ENCODE peak calls at places on chromosome 19, in five cellular contexts. O is breast epithelium, N is transverse colon, J is HL-60, K is spleen. H is an unnamed sample.

GRCh38 chr19:51480590-51480989 is 2.3 kb downstream of the CEACAM18 start:
- DNase-seq in N (no peak), K (no peak), J (no peak), O (no peak), H (no peak)

GRCh38 chr19:18896421-18896841 is 473 bp upstream of the CERS1 start:
- DNase-seq in J (peak), K (peak), O (no peak), N (no peak), H (no peak)

GRCh38 chr19:55643003-55643732 is at the start of gene ZNF581:
- DNase-seq in K (peak), J (peak), N (peak), O (peak), H (peak)

GRCh38 chr19:15576526-15577156 is 38.4 kb upstream of the CYP4F8 start:
- DNase-seq in K (no peak), N (no peak), O (no peak), J (no peak), H (no peak)

GRCh38 chr19:18800636-18801035 is 9.5 kb upstream of the COMP start:
- DNase-seq in J (no peak), K (no peak), N (no peak), O (no peak), H (no peak)

GRCh38 chr19:55210120-55210493 is 806 bp upstream of the PTPRH start:
- DNase-seq in N (no peak), J (no peak), O (no peak), K (no peak), H (no peak)

GRCh38 chr19:20078696-20079095 is 896 bp downstream of the ZNF90 start:
- DNase-seq in N (peak), K (peak), O (no peak), J (peak), H (no peak)

GRCh38 chr19:33906578-33907335 is 110.1 kb downstream of the KCTD15 start:
- DNase-seq in J (no peak), O (peak), N (no peak), K (no peak), H (no peak)

GRCh38 chr19:56282809-56283208 is 10.3 kb downstream of the EDDM13 start:
- DNase-seq in N (no peak), J (no peak), K (no peak), O (no peak), H (no peak)

GRCh38 chr19:47418595-47419036 is 711 bp downstream of the MEIS3 start:
- DNase-seq in N (no peak), K (no peak), O (no peak), J (no peak), H (no peak)

GRCh38 chr19:32201661-32202060 is 143.7 kb upstream of the ZNF507 start:
- DNase-seq in J (no peak), O (no peak), K (peak), N (no peak), H (no peak)

GRCh38 chr19:18590273-18591272 is 2.0 kb downstream of the REX1BD start:
- DNase-seq in K (no peak), J (no peak), O (no peak), N (peak), H (no peak)

GRCh38 chr19:38482496-38482895 is 49.0 kb downstream of the RYR1 start:
- DNase-seq in K (no peak), O (no peak), N (no peak), J (no peak), H (no peak)

GRCh38 chr19:30719189-30719990 is 347.2 kb downstream of the ZNF536 start:
- DNase-seq in J (no peak), O (no peak), N (peak), K (peak), H (peak)

GRCh38 chr19:55530996-55531395 is 5.9 kb downstream of the SBK2 start:
- DNase-seq in K (no peak), J (no peak), O (no peak), N (no peak), H (no peak)

GRCh38 chr19:45863840-45864628 is at the start of gene FOXA3:
- DNase-seq in O (no peak), J (no peak), K (peak), N (peak), H (peak)

GRCh38 chr19:31534786-31535185 is 185.6 kb upstream of the TSHZ3 start:
- DNase-seq in J (no peak), O (no peak), K (no peak), N (no peak), H (no peak)

GRCh38 chr19:44575116-44575700 is 38.2 kb upstream of the IGSF23 start:
- DNase-seq in K (no peak), N (no peak), O (no peak), J (no peak), H (no peak)

GRCh38 chr19:16200038-16200775 is 2.5 kb downstream of the AP1M1 start:
- DNase-seq in O (no peak), K (no peak), N (no peak), J (peak), H (no peak)

GRCh38 chr19:33580026-33580644 is 41.6 kb upstream of the CHST8 start:
- DNase-seq in N (no peak), K (peak), J (no peak), O (peak), H (no peak)

GRCh38 chr19:50551034-50551712 is 17.1 kb downstream of the LRRC4B start:
- DNase-seq in K (no peak), O (no peak), N (no peak), J (no peak), H (no peak)

GRCh38 chr19:28607066-28607583 is 605.8 kb downstream of the UQCRFS1 start:
- DNase-seq in O (no peak), J (no peak), K (no peak), N (no peak), H (no peak)

GRCh38 chr19:45340232-45340898 is at the start of gene KLC3:
- DNase-seq in K (peak), N (peak), O (no peak), J (no peak), H (no peak)

GRCh38 chr19:29854033-29854432 is 42.2 kb downstream of the CCNE1 start:
- DNase-seq in N (no peak), O (no peak), K (no peak), J (no peak), H (no peak)

GRCh38 chr19:48737360-48737998 is 2.9 kb downstream of the RASIP1 start:
- DNase-seq in O (no peak), J (no peak), K (no peak), N (no peak), H (no peak)
- TF ChIP-seq POLR2AphosphoS5 in O (no peak), J (no peak), K (no peak), N (no peak), H (no peak)

GRCh38 chr19:11242864-11243797 is 3.7 kb downstream of the ANGPTL8 start:
- DNase-seq in J (peak), K (peak), O (peak), N (peak), H (peak)
- TF ChIP-seq POLR2AphosphoS5 in J (no peak), K (peak), O (no peak), N (no peak), H (no peak)

DNA sequence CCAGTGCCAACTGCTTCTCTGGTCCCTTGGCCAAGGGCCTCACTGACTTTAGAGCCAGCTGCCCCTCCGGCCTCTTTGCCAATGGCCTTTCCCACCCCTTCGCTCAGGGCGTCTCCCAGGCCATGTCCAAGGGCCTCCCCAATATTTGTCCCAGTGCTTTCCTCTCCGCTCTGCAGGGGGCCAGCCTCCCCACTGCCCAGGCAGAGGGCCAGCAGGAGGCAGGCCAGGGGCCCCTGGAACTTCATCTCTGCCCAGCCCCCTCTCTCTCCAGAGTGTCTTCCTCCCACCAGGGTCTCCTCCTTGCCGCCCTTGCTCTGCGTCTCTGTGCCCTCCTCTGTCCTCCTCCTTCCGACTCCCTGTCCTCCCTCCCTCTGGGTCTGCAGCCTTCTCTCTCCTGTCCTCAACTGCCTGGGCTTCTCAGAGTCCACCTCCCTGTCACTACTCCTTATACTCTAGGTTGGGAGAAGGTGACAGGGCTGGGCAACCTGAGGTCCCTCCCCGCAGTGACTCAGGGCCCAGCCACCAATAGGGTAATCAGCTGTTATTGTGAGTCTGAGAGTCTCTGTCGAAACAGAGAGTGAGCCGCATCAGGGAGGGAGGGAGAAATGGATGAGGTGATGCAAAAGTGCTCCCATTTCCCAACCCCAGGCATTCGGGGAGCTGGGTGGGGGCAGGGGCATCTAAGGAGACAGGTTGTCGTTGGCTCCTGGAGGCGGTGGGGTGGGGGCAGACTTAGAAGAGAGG is at the start of gene DMKN:
- DNase-seq in O (no peak), K (no peak), N (no peak), J (no peak), H (no peak)
- TF ChIP-seq POLR2AphosphoS5 in O (no peak), K (no peak), N (no peak), J (no peak), H (no peak)

GRCh38 chr19:40809358-40810086 is 10.5 kb downstream of the EGLN2 start:
- DNase-seq in O (no peak), N (no peak), K (peak), J (no peak), H (no peak)

GRCh38 chr19:40808021-40808325 is 9.0 kb downstream of the EGLN2 start:
- DNase-seq in O (no peak), J (no peak), K (peak), N (no peak), H (no peak)

GRCh38 chr19:40807147-40808020 is 8.4 kb downstream of the EGLN2 start:
- DNase-seq in O (no peak), N (no peak), J (no peak), K (no peak), H (no peak)

GRCh38 chr19:40810160-40810559 is 11.2 kb downstream of the EGLN2 start:
- DNase-seq in O (no peak), K (peak), J (no peak), N (no peak), H (no peak)

DNA sequence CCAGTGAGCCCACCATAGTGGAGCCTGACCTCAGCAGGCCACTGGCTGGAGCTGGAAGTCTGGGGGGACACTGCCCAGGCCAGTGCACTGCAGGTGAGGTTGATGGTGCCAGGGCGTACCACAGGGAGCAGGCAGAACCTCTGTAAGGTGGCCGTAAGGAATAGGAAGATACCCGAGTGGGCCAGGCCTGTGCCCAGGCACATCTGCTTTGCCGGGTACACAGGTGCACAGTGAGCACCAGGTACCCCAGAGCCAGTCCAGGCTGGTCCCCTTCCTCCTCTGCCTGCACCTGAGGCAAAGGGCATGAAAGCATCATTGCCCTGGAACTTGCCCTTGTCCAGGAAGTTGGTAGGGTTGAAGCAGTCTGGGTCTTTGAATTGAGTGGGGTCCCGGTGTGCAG is 9.5 kb downstream of the EGLN2 start:
- DNase-seq in J (no peak), N (no peak), O (no peak), K (peak), H (no peak)
- TF ChIP-seq POLR2AphosphoS5 in J (no peak), N (no peak), O (no peak), K (peak), H (peak)

GRCh38 chr19:4578552-4579248 is 19.2 kb upstream of the SEMA6B start:
- DNase-seq in O (no peak), N (no peak), J (no peak), K (no peak), H (no peak)

GRCh38 chr19:4579389-4579788 is 19.9 kb upstream of the SEMA6B start:
- DNase-seq in J (no peak), K (no peak), O (no peak), N (no peak), H (no peak)

GRCh38 chr19:4581381-4582111 is 22.1 kb upstream of the SEMA6B start:
- DNase-seq in J (no peak), K (no peak), O (no peak), N (no peak), H (no peak)

GRCh38 chr19:4580961-4581380 is 21.5 kb upstream of the SEMA6B start:
- DNase-seq in O (no peak), N (no peak), K (no peak), J (no peak), H (no peak)

DNA sequence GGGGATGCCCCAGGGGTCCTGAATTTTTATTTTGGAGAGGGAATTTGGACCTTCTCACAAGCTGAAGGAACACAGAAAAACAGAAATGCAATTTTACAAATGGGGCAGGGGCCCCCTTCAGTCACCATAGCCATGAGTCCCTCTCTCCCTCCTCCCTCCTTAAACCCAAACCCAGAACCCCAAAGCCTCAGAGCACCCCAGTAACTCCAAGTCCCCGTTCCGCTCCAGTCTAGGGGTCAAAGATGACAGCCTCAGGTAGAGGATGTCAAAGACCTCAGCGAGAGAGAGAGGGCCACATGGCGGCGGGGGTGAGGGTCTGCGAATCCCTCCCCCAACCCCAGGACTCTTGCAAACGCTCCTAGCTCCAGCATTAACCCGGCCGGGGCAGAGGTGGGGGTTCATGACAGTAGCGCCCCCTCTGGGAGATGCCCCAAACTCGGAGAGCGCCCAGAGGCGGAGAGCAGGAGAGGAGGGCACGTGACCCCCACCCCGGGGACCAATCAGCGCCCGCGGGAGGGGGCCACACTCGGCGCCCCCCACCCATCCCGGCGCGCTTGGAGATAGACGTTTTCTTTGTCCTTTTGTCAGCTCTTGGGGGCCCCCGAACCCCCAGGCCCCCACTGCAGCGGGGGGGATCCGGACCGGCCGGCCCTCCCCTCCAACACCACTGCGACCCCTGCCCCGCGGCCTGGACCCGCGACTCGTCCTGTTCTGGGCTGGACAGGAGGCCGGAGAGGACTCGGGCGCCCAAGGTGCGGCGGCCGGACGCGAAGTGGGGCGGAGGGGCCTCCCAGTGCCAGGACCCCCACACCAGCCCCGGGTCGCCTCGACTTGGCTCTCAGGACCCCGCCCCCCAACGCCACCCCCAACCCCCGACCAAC is 20.8 kb upstream of the SEMA6B start:
- DNase-seq in K (no peak), N (no peak), J (no peak), O (no peak), H (no peak)
- TF ChIP-seq POLR2AphosphoS5 in K (no peak), N (no peak), J (no peak), O (no peak), H (no peak)

GRCh38 chr19:10430505-10431253 is 10.3 kb downstream of the PDE4A start:
- DNase-seq in K (peak), O (no peak), N (peak), J (no peak), H (no peak)

GRCh38 chr19:10432736-10433130 is 12.4 kb downstream of the PDE4A start:
- DNase-seq in K (no peak), O (no peak), J (no peak), N (no peak), H (no peak)

GRCh38 chr19:10433131-10433536 is 12.8 kb downstream of the PDE4A start:
- DNase-seq in J (no peak), K (no peak), N (no peak), O (no peak), H (no peak)

GRCh38 chr19:10431254-10431942 is 11.1 kb downstream of the PDE4A start:
- DNase-seq in O (no peak), J (no peak), K (no peak), N (peak), H (no peak)

GRCh38 chr19:10431943-10432735 is 11.8 kb downstream of the PDE4A start:
- DNase-seq in O (no peak), J (no peak), N (peak), K (peak), H (no peak)
- TF ChIP-seq POLR2AphosphoS5 in O (no peak), J (no peak), N (no peak), K (peak), H (no peak)

GRCh38 chr19:52673014-52673413 is 34.9 kb upstream of the ZNF83 start:
- DNase-seq in N (no peak), K (no peak), O (no peak), J (no peak), H (no peak)
- TF ChIP-seq POLR2AphosphoS5 in N (no peak), K (no peak), O (no peak), J (no peak), H (no peak)

GRCh38 chr19:3386447-3387234 is 20.3 kb downstream of the NFIC start:
- DNase-seq in J (no peak), N (no peak), K (no peak), O (no peak), H (no peak)
- TF ChIP-seq POLR2AphosphoS5 in J (no peak), N (peak), K (peak), O (no peak), H (no peak)